ENCODE peak calls at places on chromosomes 16 and 17, in nine cellular contexts. I is NCI-H1092; G is stimulated activated CD4-positive, alpha-beta T cell treated with anti-CD3 and anti-CD28 coated beads, Interleukin-1b, Interleukin-23, amount 100 ng/mL, for 24 hours; X is HTR-8/SVneo; J is nephron progenitor cell; W is activated CD4-positive, alpha-beta T cell treated with anti-CD3 and anti-CD28 coated beads, Interleukin-2, amount 50 U/mL, for 1 hour; L is fibroblast of the aortic adventitia; Q is T-helper 1 cell; Z is NCI-H774. N is an unnamed sample.

GRCh38 chr17:35103271-35103670 is 16.4 kb downstream of the RAD51D start:
- DNase-seq in I (no peak), Z (no peak), L (no peak), W (no peak), J (no peak), X (no peak), Q (no peak), G (no peak), N (no peak)

GRCh38 chr17:45235071-45236001 is 13.7 kb downstream of the FMNL1 start:
- DNase-seq in L (peak), J (peak), Z (peak), W (peak), X (peak), G (no peak), I (peak), Q (peak), N (no peak)

GRCh38 chr17:14747576-14747940 is 446.7 kb downstream of the HS3ST3B1 start:
- DNase-seq in Q (no peak), I (no peak), L (peak), W (no peak), J (no peak), Z (no peak), X (no peak), G (no peak), N (no peak)

GRCh38 chr16:81514041-81514559 is 69.5 kb downstream of the CMIP start:
- DNase-seq in X (no peak), J (no peak), Q (no peak), W (no peak), G (no peak), I (no peak), Z (no peak), L (no peak), N (no peak)

GRCh38 chr17:7439462-7440112 is at the start of gene FGF11:
- DNase-seq in X (no peak), L (no peak), J (peak), W (no peak), G (no peak), Q (no peak), I (no peak), Z (no peak), N (no peak)

GRCh38 chr16:85999778-86000177 is 100.8 kb downstream of the IRF8 start:
- DNase-seq in I (no peak), G (no peak), J (no peak), Q (no peak), Z (no peak), W (no peak), X (no peak), L (no peak), N (no peak)

GRCh38 chr17:1484586-1485310 is 7.7 kb downstream of the MYO1C start:
- DNase-seq in X (peak), W (peak), J (peak), Z (peak), G (no peak), L (peak), I (no peak), Q (peak), N (no peak)

GRCh38 chr17:31495049-31495885 is 103.8 kb downstream of the RAB11FIP4 start:
- DNase-seq in I (no peak), X (no peak), G (no peak), J (no peak), Q (no peak), Z (peak), L (no peak), W (no peak), N (no peak)

GRCh38 chr16:15498427-15499175 is 64.2 kb downstream of the BMERB1 start:
- DNase-seq in X (no peak), I (no peak), J (no peak), W (no peak), Q (no peak), G (no peak), Z (no peak), L (peak), N (no peak)

GRCh38 chr17:55825213-55825612 is 74.4 kb downstream of the PCTP start:
- DNase-seq in L (no peak), J (no peak), Z (peak), I (no peak), X (no peak), Q (no peak), G (no peak), W (no peak), N (no peak)

GRCh38 chr16:30893744-30894539 is at the start of gene BCL7C:
- DNase-seq in L (peak), I (peak), X (peak), J (peak), W (peak), G (peak), Z (peak), Q (peak), N (no peak)

GRCh38 chr17:44216674-44217073 is 2.8 kb downstream of the UBTF start:
- DNase-seq in Q (no peak), Z (no peak), J (no peak), W (no peak), G (no peak), L (no peak), X (no peak), I (no peak), N (no peak)

GRCh38 chr17:41301204-41301790 is 1.4 kb downstream of the KRTAP29-1 start:
- DNase-seq in Z (no peak), X (no peak), L (no peak), I (no peak), G (no peak), J (no peak), Q (no peak), W (no peak), N (no peak)

GRCh38 chr16:14527411-14528044 is 102.5 kb downstream of the PARN start:
- DNase-seq in W (no peak), G (no peak), J (no peak), Q (no peak), X (no peak), I (no peak), Z (no peak), L (peak), N (no peak)

GRCh38 chr17:75386430-75386829 is 19.0 kb downstream of the GRB2 start:
- DNase-seq in L (no peak), W (no peak), Q (no peak), J (no peak), G (no peak), I (no peak), Z (no peak), X (no peak), N (no peak)

GRCh38 chr17:8275421-8276290 is 12.8 kb upstream of the RANGRF start:
- DNase-seq in L (no peak), I (no peak), J (no peak), Q (no peak), Z (no peak), W (no peak), X (no peak), G (no peak), N (no peak)

GRCh38 chr16:19744670-19745069 is 26.6 kb downstream of the IQCK start:
- DNase-seq in W (no peak), Q (no peak), J (no peak), X (no peak), L (no peak), I (no peak), Z (peak), G (no peak), N (no peak)

GRCh38 chr17:74449306-74449705 is 17.1 kb upstream of the CD300A start:
- DNase-seq in L (no peak), Q (no peak), J (no peak), W (no peak), G (no peak), I (no peak), Z (no peak), X (no peak), N (no peak)

GRCh38 chr16:56994311-56994710 is 5.0 kb downstream of the NLRC5 start:
- DNase-seq in G (no peak), L (no peak), Z (no peak), W (no peak), J (no peak), I (no peak), Q (no peak), X (no peak), N (no peak)

GRCh38 chr17:75619506-75620431 is 13.5 kb upstream of the SMIM5 start:
- DNase-seq in W (no peak), J (peak), Q (no peak), Z (no peak), X (peak), I (peak), L (peak), G (no peak), N (no peak)

GRCh38 chr16:85240982-85241924 is 129.0 kb upstream of the CIBAR2 start:
- DNase-seq in Q (no peak), I (no peak), J (no peak), X (no peak), G (no peak), Z (no peak), W (no peak), L (no peak), N (no peak)

GRCh38 chr16:1670371-1670770 is 7.7 kb upstream of the JPT2 start:
- DNase-seq in I (no peak), X (no peak), Z (no peak), J (no peak), L (no peak), Q (no peak), W (no peak), G (no peak), N (no peak)

GRCh38 chr17:65404761-65405160 is 156.7 kb downstream of the AXIN2 start:
- DNase-seq in Q (no peak), J (no peak), G (no peak), I (no peak), Z (no peak), X (no peak), W (no peak), L (no peak), N (no peak)

GRCh38 chr17:49213399-49213798 is 2.9 kb downstream of the ABI3 start:
- DNase-seq in Z (no peak), Q (no peak), G (no peak), W (no peak), X (no peak), I (no peak), J (no peak), L (no peak), N (no peak)

N was measured in Panc1.